ENCODE peak calls at places on chromosomes 11 and 22, in four cellular contexts. T is iris pigment epithelial cell; A is M059J; O is effector memory CD4-positive, alpha-beta T cell. S is an unnamed sample.

GRCh38 chr11:115910379-115910778 is 406.2 kb upstream of the CADM1 start:
- DNase-seq in T (no peak), A (peak; percentile 23), O (no peak), S (no peak)

GRCh38 chr22:19916006-19916405 is 25.6 kb upstream of the COMT start:
- DNase-seq in T (no peak), A (no peak), O (no peak), S (no peak)

GRCh38 chr11:120178441-120179070 is 32.3 kb upstream of the OAF start:
- DNase-seq in T (no peak), A (peak; percentile 67), O (no peak), S (no peak)

GRCh38 chr22:16969508-16970327 is 38.3 kb downstream of the GAB4 start:
- DNase-seq in T (no peak), A (no peak), O (no peak), S (no peak)

GRCh38 chr22:18023509-18024275 is 669 bp downstream of the MICAL3 start:
- DNase-seq in T (peak; percentile 73), A (peak; percentile 84), O (no peak), S (peak; percentile 78)

GRCh38 chr11:101444851-101445250 is 139.0 kb downstream of the TRPC6 start:
- DNase-seq in T (no peak), A (no peak), O (no peak), S (no peak)

GRCh38 chr11:125935629-125936199 is 10.1 kb upstream of the VSIG10L2 start:
- DNase-seq in T (no peak), A (no peak), O (no peak), S (no peak)

GRCh38 chr11:117910941-117911630 is 18.1 kb downstream of the TMPRSS13 start:
- DNase-seq in T (no peak), A (no peak), O (no peak), S (no peak)

GRCh38 chr11:123525511-123525918 is 95.4 kb downstream of the GRAMD1B start:
- DNase-seq in T (no peak), A (no peak), O (no peak), S (no peak)

GRCh38 chr11:16184588-16184987 is 171.8 kb downstream of the SOX6 start:
- DNase-seq in T (peak; percentile 79), A (peak; percentile 1), O (no peak), S (no peak)

GRCh38 chr11:45473491-45473890 is 187.3 kb upstream of the SYT13 start:
- DNase-seq in T (no peak), A (no peak), O (no peak), S (no peak)

GRCh38 chr22:21710156-21710555 is 25.4 kb downstream of the YPEL1 start:
- DNase-seq in T (no peak), A (peak; percentile 42), O (no peak), S (no peak)

GRCh38 chr11:112292785-112293407 is 32.2 kb upstream of the PLET1 start:
- DNase-seq in T (peak; percentile 96), A (peak; percentile 79), O (no peak), S (no peak)

GRCh38 chr11:125166347-125166841 is 1.8 kb downstream of the PKNOX2 start:
- DNase-seq in T (peak; percentile 30), A (no peak), O (no peak), S (peak; percentile 51)

GRCh38 chr22:20111045-20111688 is 4.7 kb upstream of the RANBP1 start:
- DNase-seq in T (peak; percentile 29), A (no peak), O (no peak), S (no peak)

GRCh38 chr11:8019671-8020597 is 32.8 kb downstream of the EIF3F start:
- DNase-seq in T (peak; percentile 15), A (peak; percentile 37), O (no peak), S (peak; percentile 75)

GRCh38 chr22:46865052-46865434 is 102.6 kb downstream of the TBC1D22A start:
- DNase-seq in T (no peak), A (no peak), O (no peak), S (no peak)

GRCh38 chr22:36860821-36861659 is at the start of gene NCF4:
- DNase-seq in T (no peak), A (no peak), O (no peak), S (no peak)

GRCh38 chr11:115924744-115925567 is 420.7 kb upstream of the CADM1 start:
- DNase-seq in T (peak; percentile 6), A (peak; percentile 72), O (no peak), S (no peak)

GRCh38 chr11:65593518-65594414 is 1.8 kb downstream of the KCNK7 start:
- DNase-seq in T (no peak), A (no peak), O (no peak), S (no peak)

GRCh38 chr11:108486828-108487227 is 11.4 kb downstream of the POGLUT3 start:
- DNase-seq in T (no peak), A (no peak), O (no peak), S (no peak)

GRCh38 chr11:77411238-77411637 is 62.7 kb downstream of the PAK1 start:
- DNase-seq in T (peak; percentile 29), A (no peak), O (no peak), S (peak; percentile 12)

GRCh38 chr22:31821572-31821971 is 67.8 kb downstream of the DEPDC5 start:
- DNase-seq in T (no peak), A (no peak), O (no peak), S (no peak)

GRCh38 chr11:132551011-132551410 is 981.3 kb downstream of the OPCML start:
- DNase-seq in T (no peak), A (peak; percentile 3), O (no peak), S (no peak)